ENCODE peak calls at places on chromosomes 1 and 21, in seven cellular contexts. T is fibroblast of lung, V is upper lobe of left lung, P is A673, A is aorta, E is tibial artery, N is cardiac muscle cell. R is an unnamed sample. For H3K4me1 and H3K36me3, the result is how much of the 10 kb centered on the place peaks cover.

GRCh38 chr1:202069670-202070069 is 53.0 kb upstream of the GPR37L1 start:
- DNase-seq in T (no peak), V (no peak), P (no peak), A (no peak), E (no peak), N (no peak), R (no peak)

GRCh38 chr21:44653123-44653522 is 1.3 kb downstream of the KRTAP12-4 start:
- DNase-seq in T (no peak), V (peak), P (no peak), A (peak), E (no peak), N (no peak), R (no peak)

GRCh38 chr1:228046421-228047182 is 35.9 kb upstream of the ARF1 start:
- DNase-seq in T (no peak), V (no peak), P (no peak), A (peak), E (no peak), N (no peak), R (no peak)

GRCh38 chr1:116990612-116991151 is 10.9 kb upstream of the CD101 start:
- DNase-seq in T (peak), V (peak), P (no peak), A (peak), E (peak), N (no peak), R (no peak)

GRCh38 chr1:24727490-24728214 is 17.6 kb upstream of the CLIC4 start:
- DNase-seq in T (peak), V (peak), P (peak), A (peak), E (peak), N (no peak), R (no peak)

GRCh38 chr1:219548386-219548785 is 64.5 kb downstream of the ZC3H11B start:
- DNase-seq in T (no peak), V (no peak), P (no peak), A (no peak), E (no peak), N (no peak), R (no peak)

GRCh38 chr1:53327183-53327941 is 508 bp downstream of the LRP8 start:
- DNase-seq in T (no peak), V (peak), P (peak), A (peak), E (no peak), N (peak), R (peak)

GRCh38 chr1:77416692-77417450 is 135.1 kb downstream of the AK5 start:
- DNase-seq in T (peak), V (no peak), P (peak), A (no peak), E (no peak), N (no peak), R (no peak)

GRCh38 chr1:8443558-8444194 is 125.8 kb downstream of the SLC45A1 start:
- DNase-seq in T (peak), V (no peak), P (peak), A (no peak), E (no peak), N (no peak), R (no peak)

GRCh38 chr21:35189077-35189863 is 140.2 kb upstream of the RUNX1 start:
- DNase-seq in T (peak), V (no peak), P (no peak), A (no peak), E (no peak), N (no peak), R (no peak)

GRCh38 chr21:45992311-45993209 is 11.0 kb downstream of the COL6A1 start:
- DNase-seq in T (no peak), V (peak), P (no peak), A (peak), E (peak), N (no peak), R (no peak)

GRCh38 chr21:22136770-22137169 is 1138.6 kb downstream of the NCAM2 start:
- DNase-seq in T (no peak), V (no peak), P (no peak), A (no peak), E (no peak), N (no peak), R (no peak)

GRCh38 chr1:41558761-41559171 is 74.3 kb upstream of the EDN2 start:
- DNase-seq in T (no peak), V (no peak), P (no peak), A (no peak), E (no peak), N (peak), R (no peak)

GRCh38 chr21:15151385-15152103 is 86.7 kb upstream of the NRIP1 start:
- DNase-seq in T (no peak), V (no peak), P (no peak), A (no peak), E (no peak), N (no peak), R (no peak)

GRCh38 chr1:172394167-172394751 is 26.2 kb upstream of the C1orf105 start:
- DNase-seq in T (no peak), V (no peak), P (no peak), A (peak), E (no peak), N (no peak), R (peak)

GRCh38 chr1:8629241-8630091 is 188.0 kb downstream of the RERE start:
- DNase-seq in T (peak), V (no peak), P (no peak), A (no peak), E (peak), N (peak), R (no peak)

GRCh38 chr1:246573481-246573880 is 7.2 kb downstream of the CNST start:
- DNase-seq in T (no peak), V (no peak), P (no peak), A (no peak), E (no peak), N (no peak), R (no peak)

GRCh38 chr1:75531570-75531969 is 79.3 kb downstream of the SLC44A5 start:
- DNase-seq in T (no peak), V (no peak), P (no peak), A (no peak), E (no peak), N (no peak), R (no peak)

GRCh38 chr1:151312439-151313225 is 14.6 kb downstream of the PI4KB start:
- DNase-seq in T (no peak), V (no peak), P (no peak), A (no peak), E (no peak), N (no peak), R (no peak)

GRCh38 chr1:17527036-17527914 is 12.2 kb upstream of the ARHGEF10L start:
- DNase-seq in T (no peak), V (no peak), P (no peak), A (no peak), E (no peak), N (no peak), R (no peak)
- H3K4me1 ChIP-seq in T (under half), V (under half), P (under half), A (under half), E (under half), N (under half), R (under half)

GRCh38 chr21:43020771-43021170 is 46.4 kb downstream of the PKNOX1 start:
- DNase-seq in T (no peak), V (no peak), P (no peak), A (no peak), E (no peak), N (no peak), R (no peak)

GRCh38 chr21:43021191-43021590 is 46.8 kb downstream of the PKNOX1 start:
- DNase-seq in T (no peak), V (no peak), P (no peak), A (no peak), E (no peak), N (no peak), R (no peak)

GRCh38 chr21:43021756-43022600 is 47.6 kb downstream of the PKNOX1 start:
- DNase-seq in T (no peak), V (no peak), P (no peak), A (no peak), E (no peak), N (no peak), R (no peak)

GRCh38 chr21:43024737-43025136 is 50.4 kb downstream of the PKNOX1 start:
- DNase-seq in T (no peak), V (no peak), P (no peak), A (no peak), E (no peak), N (no peak), R (no peak)

GRCh38 chr21:43023175-43023574 is 48.8 kb downstream of the PKNOX1 start:
- DNase-seq in T (no peak), V (no peak), P (no peak), A (no peak), E (no peak), N (no peak), R (no peak)
- H3K36me3 ChIP-seq in T (under half), V (under half), P (under half), A (under half), E (under half), N (under half), R (under half)

GRCh38 chr1:93338426-93338825 is 7.3 kb upstream of the DR1 start:
- DNase-seq in T (peak), V (no peak), P (no peak), A (no peak), E (no peak), N (no peak), R (no peak)
- H3K4me3 ChIP-seq in T (no peak), V (no peak), P (no peak), A (no peak), E (no peak), N (no peak), R (no peak)

GRCh38 chr1:160656737-160657476 is 10.1 kb upstream of the SLAMF1 start:
- DNase-seq in T (no peak), V (no peak), P (no peak), A (no peak), E (no peak), N (no peak), R (no peak)
- H3K4me1 ChIP-seq in T (under half), V (under half), P (under half), A (under half), E (under half), N (under half), R (under half)

GRCh38 chr1:65458730-65459396 is 38.4 kb downstream of the LEPR start:
- DNase-seq in T (no peak), V (no peak), P (no peak), A (no peak), E (no peak), N (no peak), R (no peak)

GRCh38 chr1:65456481-65456880 is 36.0 kb downstream of the LEPR start:
- DNase-seq in T (no peak), V (no peak), P (no peak), A (no peak), E (no peak), N (no peak), R (no peak)

GRCh38 chr1:65459397-65459768 is 38.9 kb downstream of the LEPR start:
- DNase-seq in T (peak), V (no peak), P (peak), A (no peak), E (no peak), N (peak), R (no peak)

GRCh38 chr1:65457868-65458267 is 37.4 kb downstream of the LEPR start:
- DNase-seq in T (no peak), V (no peak), P (no peak), A (no peak), E (no peak), N (no peak), R (peak)
- H3K36me3 ChIP-seq in T (under half), V (under half), P (under half), A (under half), E (under half), N (under half), R (under half)

GRCh38 chr1:223848536-223848935 is 2.8 kb upstream of the TP53BP2 start:
- DNase-seq in T (no peak), V (no peak), P (no peak), A (no peak), E (no peak), N (no peak), R (no peak)
- H3K4me3 ChIP-seq in T (no peak), V (no peak), P (no peak), A (no peak), E (no peak), N (no peak), R (no peak)

R was measured in naive thymus-derived CD4-positive, alpha-beta T cell.